ENCODE peak calls at places on chromosome 15, in six cellular contexts. T is transverse colon, L is HCT116, V is SK-N-SH, C is GM23248, H is ascending aorta. Q is an unnamed sample.

GRCh38 chr15:78056714-78057269 is 20.7 kb downstream of the TBC1D2B start:
- DNase-seq in L (no peak), V (no peak), C (peak), T (no peak), H (no peak), Q (no peak)

GRCh38 chr15:48579945-48580671 is 65.4 kb downstream of the FBN1 start:
- DNase-seq in T (no peak), V (no peak), L (no peak), C (peak), H (no peak), Q (no peak)

GRCh38 chr15:80579611-80580010 is 115.5 kb upstream of the ABHD17C start:
- DNase-seq in C (no peak), T (no peak), H (no peak), L (no peak), V (no peak), Q (no peak)

GRCh38 chr15:80595391-80595790 is 99.7 kb upstream of the ABHD17C start:
- DNase-seq in H (no peak), L (no peak), V (no peak), C (peak), T (no peak), Q (no peak)

GRCh38 chr15:85688703-85689102 is 106.0 kb downstream of the KLHL25 start:
- DNase-seq in T (no peak), C (no peak), L (no peak), H (no peak), V (no peak), Q (no peak)

GRCh38 chr15:45116482-45117326 is 2.6 kb downstream of the DUOXA2 start:
- DNase-seq in C (peak), L (no peak), H (no peak), V (no peak), T (no peak), Q (no peak)

GRCh38 chr15:57685719-57686118 is 20.8 kb upstream of the POLR2M start:
- DNase-seq in L (no peak), C (peak), V (no peak), H (no peak), T (no peak), Q (no peak)

GRCh38 chr15:78859971-78860733 is 12.5 kb upstream of the MORF4L1 start:
- DNase-seq in L (peak), V (peak), C (peak), H (no peak), T (peak), Q (no peak)

GRCh38 chr15:32866486-32867312 is 148.9 kb downstream of the GREM1 start:
- DNase-seq in T (no peak), C (peak), V (no peak), H (no peak), L (no peak), Q (no peak)

GRCh38 chr15:51267714-51268105 is 70.7 kb downstream of the CYP19A1 start:
- DNase-seq in V (peak), C (peak), H (no peak), T (no peak), L (no peak), Q (no peak)

GRCh38 chr15:48939686-48940085 is 24.0 kb downstream of the SHC4 start:
- DNase-seq in C (peak), L (no peak), T (no peak), H (no peak), V (no peak), Q (no peak)

GRCh38 chr15:101004500-101004899 is 85.3 kb downstream of the LRRK1 start:
- DNase-seq in L (no peak), T (peak), C (no peak), H (no peak), V (no peak), Q (peak)

GRCh38 chr15:66670198-66670597 is 31.8 kb upstream of the SMAD6 start:
- DNase-seq in T (no peak), C (no peak), H (no peak), V (no peak), L (no peak), Q (no peak)

GRCh38 chr15:60219841-60220240 is 177.9 kb downstream of the ANXA2 start:
- DNase-seq in H (no peak), T (no peak), V (no peak), C (no peak), L (no peak), Q (no peak)

GRCh38 chr15:67931861-67932260 is 92.0 kb upstream of the RNU6-1 start:
- DNase-seq in V (no peak), L (no peak), H (no peak), C (no peak), T (no peak), Q (no peak)

GRCh38 chr15:65521355-65521754 is 3.9 kb upstream of the DPP8 start:
- DNase-seq in T (no peak), H (no peak), V (no peak), C (no peak), L (no peak), Q (no peak)

GRCh38 chr15:40471105-40471777 is 457 bp downstream of the CHST14 start:
- DNase-seq in C (peak), L (no peak), H (no peak), V (no peak), T (peak), Q (no peak)

GRCh38 chr15:25862087-25862468 is 1.0 kb downstream of the ATP10A start:
- DNase-seq in H (no peak), L (no peak), V (no peak), T (no peak), C (peak), Q (no peak)

GRCh38 chr15:33618300-33618699 is 307.5 kb downstream of the RYR3 start:
- DNase-seq in H (no peak), C (no peak), V (no peak), L (no peak), T (no peak), Q (no peak)

GRCh38 chr15:58369261-58369699 is 62.5 kb upstream of the LIPC start:
- DNase-seq in V (no peak), L (no peak), H (no peak), C (peak), T (no peak), Q (no peak)

GRCh38 chr15:54559405-54560064 is 581.3 kb downstream of the UNC13C start:
- DNase-seq in C (no peak), T (peak), L (no peak), V (no peak), H (no peak), Q (no peak)

GRCh38 chr15:52503788-52504496 is 24.7 kb downstream of the MYO5A start:
- DNase-seq in C (peak), V (no peak), L (no peak), T (no peak), H (no peak), Q (no peak)

GRCh38 chr15:40493089-40493840 is 22.5 kb downstream of the CHST14 start:
- DNase-seq in H (no peak), C (peak), V (no peak), T (no peak), L (no peak), Q (no peak)

GRCh38 chr15:85837011-85837433 is 42.3 kb upstream of the KLHL25 start:
- DNase-seq in T (peak), V (no peak), L (no peak), C (no peak), H (no peak), Q (no peak)

GRCh38 chr15:73284073-73284472 is 84.7 kb downstream of the HCN4 start:
- DNase-seq in H (no peak), V (peak), T (no peak), L (no peak), C (peak), Q (no peak)

GRCh38 chr15:46297766-46298165 is 662.9 kb downstream of the SQOR start:
- DNase-seq in T (no peak), V (no peak), C (no peak), L (no peak), H (no peak), Q (no peak)

GRCh38 chr15:31325432-31325975 is 1.1 kb upstream of the KLF13 start:
- DNase-seq in L (no peak), V (peak), T (peak), C (peak), H (no peak), Q (no peak)

GRCh38 chr15:23069496-23070166 is 30.3 kb upstream of the TUBGCP5 start:
- DNase-seq in V (peak), T (no peak), C (peak), H (no peak), L (peak), Q (no peak)

GRCh38 chr15:38696120-38696727 is 131.6 kb upstream of the RASGRP1 start:
- DNase-seq in C (peak), L (no peak), H (no peak), T (peak), V (no peak), Q (no peak)

GRCh38 chr15:48190932-48191573 is 412 bp upstream of the CTXN2 start:
- DNase-seq in T (peak), C (peak), V (peak), H (no peak), L (no peak), Q (no peak)

GRCh38 chr15:60155661-60156060 is 151.6 kb downstream of the FOXB1 start:
- DNase-seq in T (no peak), V (no peak), H (no peak), C (peak), L (no peak), Q (no peak)

GRCh38 chr15:79595271-79595670 is 163.1 kb downstream of the MINAR1 start:
- DNase-seq in H (no peak), L (no peak), T (no peak), C (no peak), V (no peak), Q (no peak)

GRCh38 chr15:74393423-74393822 is 26.0 kb upstream of the CYP11A1 start:
- DNase-seq in L (no peak), T (no peak), C (no peak), H (no peak), V (no peak), Q (no peak)

GRCh38 chr15:40050788-40051615 is 12.0 kb upstream of the SRP14 start:
- DNase-seq in C (peak), T (no peak), L (no peak), V (peak), H (no peak), Q (no peak)

GRCh38 chr15:84684092-84684491 is 26.1 kb upstream of the NMB start:
- DNase-seq in L (no peak), T (no peak), H (no peak), V (no peak), C (no peak), Q (no peak)

GRCh38 chr15:50418041-50418583 is 6.1 kb upstream of the USP8 start:
- DNase-seq in H (no peak), V (no peak), L (peak), C (peak), T (no peak), Q (no peak)

DNA sequence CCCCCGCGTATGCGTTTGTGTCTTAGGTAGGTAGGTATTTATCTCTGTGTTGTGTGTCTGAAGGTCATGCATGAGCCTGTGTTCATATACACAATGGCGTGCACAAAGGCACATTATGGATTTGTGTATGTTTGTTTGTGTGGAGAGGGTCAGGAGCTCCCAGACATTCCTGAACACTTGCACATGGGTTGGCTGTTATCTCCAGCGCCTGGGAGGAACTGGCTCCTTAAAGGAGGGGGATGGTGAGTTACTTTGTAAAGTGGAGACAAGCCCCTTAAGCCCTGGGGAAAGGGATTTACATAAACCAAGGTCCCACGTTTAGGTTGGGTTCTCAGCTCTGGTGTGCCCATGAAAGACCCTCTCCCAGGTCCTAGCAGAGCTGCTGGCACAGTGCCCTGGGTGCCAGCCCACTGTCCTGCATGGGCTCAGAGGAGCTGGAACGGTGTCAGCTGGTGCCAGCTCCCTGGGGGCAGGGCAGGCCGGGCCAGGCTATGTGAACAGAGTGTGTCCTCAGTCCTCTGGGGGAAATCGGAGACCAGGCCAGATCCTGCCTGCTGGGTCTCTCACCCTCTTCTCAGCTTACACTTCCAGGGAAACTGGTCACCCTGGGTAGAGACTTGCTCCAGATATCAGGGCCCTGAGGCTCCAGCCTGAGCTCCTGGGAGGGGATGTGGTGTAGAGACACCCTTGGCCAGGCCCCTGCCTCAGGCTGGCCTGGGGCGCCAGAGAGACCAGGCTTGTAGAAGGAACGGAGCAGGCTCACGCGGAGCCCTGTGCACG is 25.1 kb downstream of the SNX33 start:
- DNase-seq in L (no peak), T (no peak), H (no peak), V (peak), C (peak), Q (no peak)
- H3K4me3 ChIP-seq in L (no peak), T (no peak), H (no peak), V (no peak), C (no peak), Q (no peak)

GRCh38 chr15:62472616-62473299 is 307.7 kb upstream of the C2CD4B start:
- DNase-seq in V (no peak), H (no peak), L (no peak), T (peak), C (peak), Q (no peak)
- H3K27ac ChIP-seq in V (peak), H (peak), L (no peak), T (peak), C (no peak), Q (peak)

GRCh38 chr15:70133781-70134180 is 36.1 kb upstream of the TLE3 start:
- DNase-seq in L (no peak), H (no peak), T (no peak), V (no peak), C (no peak), Q (no peak)

GRCh38 chr15:70132571-70132970 is 34.9 kb upstream of the TLE3 start:
- DNase-seq in H (no peak), L (no peak), C (no peak), V (no peak), T (no peak), Q (no peak)

GRCh38 chr15:70128757-70129140 is 31.0 kb upstream of the TLE3 start:
- DNase-seq in C (no peak), V (no peak), T (no peak), L (no peak), H (no peak), Q (no peak)

GRCh38 chr15:70133296-70133695 is 35.6 kb upstream of the TLE3 start:
- DNase-seq in T (no peak), L (no peak), V (no peak), C (no peak), H (no peak), Q (no peak)

GRCh38 chr15:70132148-70132547 is 34.4 kb upstream of the TLE3 start:
- DNase-seq in C (peak), L (no peak), H (no peak), T (no peak), V (no peak), Q (no peak)
- H3K4me3 ChIP-seq in C (no peak), L (no peak), H (no peak), T (no peak), V (no peak), Q (no peak)

DNA sequence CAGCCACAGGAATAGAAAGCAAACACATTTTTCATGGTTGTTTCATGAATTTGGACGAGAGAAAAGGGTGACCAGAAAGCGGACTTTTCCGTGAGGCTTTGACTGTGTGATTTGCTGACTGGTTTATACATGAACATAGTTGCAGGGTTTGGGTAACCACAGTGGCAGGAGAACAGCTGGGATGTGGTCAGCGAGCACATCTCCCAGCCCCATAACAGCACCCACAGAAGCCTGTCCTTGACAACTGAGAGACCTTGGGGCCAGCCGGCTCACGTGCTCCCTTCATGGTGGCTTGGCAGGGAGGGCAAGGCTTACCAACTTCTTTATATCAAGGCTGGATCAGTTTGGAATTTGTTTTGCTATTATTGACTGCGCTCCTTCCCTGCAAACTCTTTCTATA is 13.2 kb upstream of the RGMA start:
- DNase-seq in T (no peak), L (no peak), H (no peak), C (no peak), V (no peak), Q (no peak)
- H3K27ac ChIP-seq in T (no peak), L (no peak), H (no peak), C (no peak), V (no peak), Q (no peak)

Q was measured in vagina.